ENCODE peak calls at places on chromosome 5, in eight cellular contexts. V is K562, O is PC-3, B is fibroblast of lung, C is aorta, A is sigmoid colon, T is hepatocyte, X is right lobe of liver. P is an unnamed sample. For H3K4me1 and H3K36me3, the result is how much of the 10 kb centered on the place peaks cover.

GRCh38 chr5:76351577-76351976 is 51.5 kb upstream of the IQGAP2 start:
- DNase-seq in V (no peak), O (no peak), B (no peak), C (no peak), A (no peak), T (no peak), X (no peak), P (no peak)

GRCh38 chr5:159504857-159505304 is 174.6 kb upstream of the IL12B start:
- DNase-seq in V (no peak), O (peak), B (peak), C (no peak), A (peak), T (peak), X (no peak), P (peak)

GRCh38 chr5:179287631-179288030 is 57.6 kb downstream of the ADAMTS2 start:
- DNase-seq in V (no peak), O (no peak), B (no peak), C (peak), A (peak), T (no peak), X (peak), P (peak)

GRCh38 chr5:32462618-32463017 is 18.1 kb upstream of the ZFR start:
- DNase-seq in V (no peak), O (peak), B (peak), C (no peak), A (no peak), T (no peak), X (no peak), P (no peak)

GRCh38 chr5:132237141-132237540 is 9.5 kb upstream of the P4HA2 start:
- DNase-seq in V (no peak), O (no peak), B (peak), C (no peak), A (peak), T (no peak), X (no peak), P (peak)

GRCh38 chr5:60844429-60844890 is 391 bp upstream of the ELOVL7 start:
- DNase-seq in V (no peak), O (no peak), B (peak), C (no peak), A (no peak), T (no peak), X (no peak), P (no peak)

GRCh38 chr5:142644640-142645361 is 41.1 kb downstream of the FGF1 start:
- DNase-seq in V (no peak), O (peak), B (peak), C (peak), A (peak), T (peak), X (no peak), P (no peak)

GRCh38 chr5:22344000-22344399 is 509.1 kb downstream of the CDH12 start:
- DNase-seq in V (no peak), O (no peak), B (no peak), C (no peak), A (no peak), T (no peak), X (no peak), P (no peak)

GRCh38 chr5:77129386-77129785 is 42.3 kb upstream of the ZBED3 start:
- DNase-seq in V (no peak), O (peak), B (no peak), C (no peak), A (no peak), T (peak), X (no peak), P (peak)

GRCh38 chr5:150645070-150645700 is 4.7 kb downstream of the SYNPO start:
- DNase-seq in V (no peak), O (peak), B (peak), C (peak), A (peak), T (no peak), X (peak), P (no peak)

GRCh38 chr5:169347786-169348185 is 46.8 kb upstream of the SLIT3 start:
- DNase-seq in V (no peak), O (no peak), B (peak), C (no peak), A (no peak), T (no peak), X (no peak), P (no peak)

GRCh38 chr5:66788556-66788955 is 192.4 kb downstream of the MAST4 start:
- DNase-seq in V (no peak), O (no peak), B (no peak), C (no peak), A (no peak), T (no peak), X (peak), P (no peak)

GRCh38 chr5:136018814-136019777 is 9.7 kb upstream of the TGFBI start:
- DNase-seq in V (no peak), O (no peak), B (peak), C (no peak), A (peak), T (peak), X (peak), P (no peak)

GRCh38 chr5:80128129-80128528 is 93.0 kb downstream of the THBS4 start:
- DNase-seq in V (no peak), O (peak), B (peak), C (no peak), A (no peak), T (no peak), X (no peak), P (peak)

GRCh38 chr5:127892467-127893207 is 189.4 kb downstream of the CCDC192 start:
- DNase-seq in V (no peak), O (peak), B (peak), C (no peak), A (no peak), T (no peak), X (no peak), P (no peak)

GRCh38 chr5:85453026-85453349 is 1068.3 kb upstream of the EDIL3 start:
- DNase-seq in V (peak), O (peak), B (no peak), C (no peak), A (no peak), T (no peak), X (no peak), P (no peak)

GRCh38 chr5:34486160-34486765 is 169.9 kb upstream of the RAI14 start:
- DNase-seq in V (peak), O (peak), B (peak), C (peak), A (peak), T (peak), X (peak), P (peak)

GRCh38 chr5:96026334-96027065 is 64.8 kb upstream of the ELL2 start:
- DNase-seq in V (no peak), O (peak), B (peak), C (no peak), A (no peak), T (no peak), X (no peak), P (no peak)

GRCh38 chr5:169946743-169947142 is 33.6 kb downstream of the INSYN2B start:
- DNase-seq in V (no peak), O (no peak), B (peak), C (no peak), A (no peak), T (no peak), X (no peak), P (no peak)

GRCh38 chr5:117701067-117701466 is 1126.4 kb upstream of the SEMA6A start:
- DNase-seq in V (no peak), O (no peak), B (no peak), C (no peak), A (no peak), T (no peak), X (no peak), P (no peak)

GRCh38 chr5:151739939-151740335 is 18.5 kb downstream of the ATOX1 start:
- DNase-seq in V (no peak), O (peak), B (peak), C (no peak), A (no peak), T (no peak), X (no peak), P (no peak)

GRCh38 chr5:103804714-103805113 is 242.1 kb upstream of the NUDT12 start:
- DNase-seq in V (no peak), O (peak), B (peak), C (no peak), A (no peak), T (no peak), X (no peak), P (no peak)

GRCh38 chr5:134600600-134600999 is 32.0 kb downstream of the SAR1B start:
- DNase-seq in V (no peak), O (no peak), B (peak), C (no peak), A (no peak), T (no peak), X (no peak), P (no peak)

GRCh38 chr5:140258016-140258415 is 44.9 kb downstream of the PFDN1 start:
- DNase-seq in V (no peak), O (no peak), B (peak), C (no peak), A (no peak), T (no peak), X (no peak), P (no peak)
- H3K4me1 ChIP-seq in V (under half), O (under half), B (under half), C (under half), A (under half), T (under half), X (under half), P (under half)

GRCh38 chr5:146164382-146164781 is 18.1 kb downstream of the LARS1 start:
- DNase-seq in V (no peak), O (no peak), B (no peak), C (no peak), A (no peak), T (no peak), X (no peak), P (no peak)
- H3K36me3 ChIP-seq in V (half or more), O (half or more), B (under half), C (under half), A (half or more), T (under half), X (under half), P (under half)

DNA sequence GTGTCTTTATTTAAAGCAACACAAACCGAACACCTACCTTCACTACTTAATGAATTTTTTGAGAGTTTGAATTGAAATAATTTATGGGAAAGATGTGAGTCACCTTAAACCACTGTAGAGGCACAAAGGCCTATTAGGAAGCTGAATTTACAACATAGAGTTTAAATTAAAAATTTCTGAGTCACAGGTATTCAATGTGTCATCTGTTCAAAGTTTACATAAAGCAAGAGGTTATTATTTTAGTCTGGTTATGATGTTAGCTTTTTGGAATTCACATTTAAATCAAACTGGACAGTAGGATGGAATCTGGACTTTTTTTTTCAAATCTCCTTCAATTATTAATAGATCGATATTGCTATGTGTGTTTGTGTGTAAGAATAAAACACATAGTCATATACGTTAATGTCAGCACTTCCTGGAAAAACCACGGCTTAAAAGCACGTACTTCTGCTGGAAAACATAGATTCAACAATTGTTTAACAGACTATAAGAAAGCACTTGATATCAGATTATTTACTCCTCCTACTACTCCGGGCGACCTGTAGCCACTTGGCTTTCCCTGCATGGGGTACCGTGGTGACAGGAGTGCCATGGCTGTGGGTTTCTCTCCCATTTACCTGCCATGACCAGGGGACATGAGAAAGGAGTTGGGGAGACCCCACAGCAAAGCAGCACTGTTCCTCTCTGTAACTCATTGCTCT is 638.6 kb downstream of the SEMA5A start:
- DNase-seq in V (no peak), O (peak), B (peak), C (no peak), A (no peak), T (no peak), X (no peak), P (no peak)
- H3K4me1 ChIP-seq in V (under half), O (under half), B (under half), C (under half), A (under half), T (under half), X (under half), P (under half)

GRCh38 chr5:145585-146323 is 45.5 kb upstream of the LRRC14B start:
- DNase-seq in V (no peak), O (no peak), B (no peak), C (no peak), A (no peak), T (no peak), X (no peak), P (no peak)

GRCh38 chr5:152077-152476 is 39.2 kb upstream of the LRRC14B start:
- DNase-seq in V (no peak), O (no peak), B (no peak), C (no peak), A (no peak), T (no peak), X (no peak), P (no peak)

GRCh38 chr5:149745-150450 is 41.4 kb upstream of the LRRC14B start:
- DNase-seq in V (no peak), O (peak), B (peak), C (no peak), A (no peak), T (no peak), X (no peak), P (no peak)

GRCh38 chr5:144941-145340 is 46.4 kb upstream of the LRRC14B start:
- DNase-seq in V (no peak), O (no peak), B (no peak), C (no peak), A (no peak), T (no peak), X (no peak), P (no peak)

DNA sequence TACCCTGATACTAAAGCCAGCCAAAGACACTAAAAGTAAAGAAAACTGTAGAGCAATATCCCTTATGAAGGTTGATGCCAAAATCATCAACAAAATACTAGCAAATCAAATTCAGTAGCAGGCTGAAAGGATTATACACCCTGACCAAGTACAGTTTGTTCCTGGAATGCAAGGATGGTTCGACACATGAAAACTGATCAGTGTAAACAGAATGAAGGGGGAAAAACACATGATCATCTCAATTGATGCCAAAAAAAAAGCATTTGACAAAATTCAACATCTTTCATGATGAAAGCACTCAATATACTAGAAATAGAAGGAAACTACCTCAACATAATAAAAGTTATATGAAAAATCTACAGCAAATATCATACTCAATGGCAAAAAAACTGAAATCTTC is 43.5 kb upstream of the LRRC14B start:
- DNase-seq in V (peak), O (no peak), B (no peak), C (no peak), A (no peak), T (no peak), X (no peak), P (no peak)
- H3K36me3 ChIP-seq in V (under half), O (under half), B (under half), C (under half), A (under half), T (under half), X (under half), P (under half)

GRCh38 chr5:57488308-57488955 is 5.8 kb upstream of the ACTBL2 start:
- DNase-seq in V (peak), O (peak), B (peak), C (no peak), A (no peak), T (no peak), X (no peak), P (no peak)
- H3K4me1 ChIP-seq in V (under half), O (under half), B (under half), C (under half), A (under half), T (under half), X (under half), P (under half)

DNA sequence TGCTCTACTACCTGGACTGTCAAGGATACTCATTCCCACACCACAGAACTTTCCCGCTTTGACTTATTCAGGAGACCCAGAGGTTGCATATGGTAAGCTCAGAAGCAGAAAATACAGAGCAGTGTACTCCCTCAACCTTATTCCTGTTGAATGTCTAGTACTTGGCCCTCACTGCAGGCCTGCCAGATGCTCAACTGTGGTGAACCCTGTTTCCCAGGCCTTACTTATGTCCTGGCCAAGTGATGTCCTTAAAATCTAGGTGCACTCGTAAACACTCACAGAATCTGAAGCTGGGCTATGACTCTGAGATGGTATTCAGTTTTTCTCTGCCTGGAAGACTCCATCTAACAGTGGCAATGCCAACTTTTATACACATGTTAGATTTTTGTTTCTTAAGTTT is 21.0 kb downstream of the DIAPH1 start:
- DNase-seq in V (no peak), O (no peak), B (no peak), C (no peak), A (no peak), T (no peak), X (no peak), P (no peak)
- H3K36me3 ChIP-seq in V (half or more), O (under half), B (under half), C (under half), A (under half), T (under half), X (under half), P (under half)

DNA sequence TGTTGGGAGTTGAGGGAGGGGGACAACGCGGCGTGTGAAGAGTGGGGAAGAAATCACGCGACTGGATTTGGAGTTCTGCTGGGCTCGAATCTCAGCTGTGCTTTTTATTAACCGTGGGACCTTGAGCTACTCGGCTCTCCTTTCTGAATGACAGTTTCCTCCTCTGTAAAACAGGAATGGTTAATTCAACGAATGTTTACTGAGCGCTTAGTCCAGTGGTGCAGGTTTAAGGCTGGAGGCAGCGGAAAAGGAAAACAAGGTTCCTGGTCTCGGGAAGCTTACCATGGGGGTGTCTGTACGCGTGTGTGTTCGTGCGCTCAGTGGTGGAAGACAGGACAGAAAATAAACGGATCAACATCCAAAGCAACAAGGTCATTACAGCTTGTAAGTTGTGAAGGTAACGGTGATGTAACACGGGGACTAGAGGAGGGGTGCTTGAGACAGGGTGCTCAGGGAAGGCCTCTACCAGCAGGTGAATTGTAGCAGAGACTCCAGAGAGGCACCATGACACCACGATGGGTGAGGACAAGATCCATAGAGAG is 277 bp downstream of the EIF4E1B start:
- DNase-seq in V (no peak), O (no peak), B (no peak), C (no peak), A (no peak), T (no peak), X (no peak), P (no peak)
- H3K4me1 ChIP-seq in V (under half), O (under half), B (under half), C (under half), A (under half), T (under half), X (under half), P (under half)

DNA sequence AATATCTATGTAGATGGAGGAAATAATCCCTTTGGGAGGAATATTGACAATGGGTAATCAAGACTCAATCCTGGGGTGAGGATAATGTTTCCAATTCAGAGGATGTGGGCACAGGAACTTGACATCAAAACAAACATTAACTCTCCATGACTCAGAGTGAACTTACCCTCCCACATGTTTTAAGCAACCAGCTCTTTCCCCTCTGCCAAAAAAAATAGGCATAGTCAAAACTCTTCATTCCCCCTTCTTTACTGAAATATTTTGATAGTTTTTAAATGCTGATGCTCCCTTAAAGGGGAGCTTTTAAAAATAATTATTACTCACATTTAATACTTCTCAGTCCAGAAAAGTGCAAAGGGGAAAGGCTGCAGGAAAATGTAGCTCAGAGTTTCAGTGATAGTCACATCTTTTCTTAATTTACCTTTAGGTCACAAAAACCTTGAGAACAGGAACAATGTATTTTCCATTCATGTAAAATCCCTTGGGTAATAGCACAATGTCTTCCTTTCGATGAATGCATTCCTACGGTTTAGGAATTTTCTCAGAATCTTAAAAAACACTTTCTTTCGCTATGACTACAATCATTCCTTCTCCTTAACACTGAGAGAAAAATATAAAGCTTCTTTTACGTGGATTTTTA is 298.4 kb upstream of the GRAMD2B start:
- DNase-seq in V (no peak), O (peak), B (peak), C (no peak), A (no peak), T (no peak), X (no peak), P (no peak)
- H3K36me3 ChIP-seq in V (under half), O (under half), B (under half), C (under half), A (under half), T (under half), X (under half), P (under half)

GRCh38 chr5:56168066-56168478 is 65.1 kb downstream of the ANKRD55 start:
- DNase-seq in V (no peak), O (no peak), B (peak), C (no peak), A (no peak), T (no peak), X (no peak), P (no peak)

GRCh38 chr5:56169281-56169680 is 63.8 kb downstream of the ANKRD55 start:
- DNase-seq in V (no peak), O (no peak), B (peak), C (no peak), A (no peak), T (no peak), X (no peak), P (no peak)

GRCh38 chr5:56170557-56170956 is 62.6 kb downstream of the ANKRD55 start:
- DNase-seq in V (no peak), O (no peak), B (peak), C (peak), A (no peak), T (no peak), X (no peak), P (no peak)

GRCh38 chr5:56172225-56172624 is 60.9 kb downstream of the ANKRD55 start:
- DNase-seq in V (no peak), O (peak), B (peak), C (no peak), A (no peak), T (no peak), X (no peak), P (no peak)

GRCh38 chr5:56169949-56170348 is 63.2 kb downstream of the ANKRD55 start:
- DNase-seq in V (no peak), O (no peak), B (no peak), C (no peak), A (no peak), T (no peak), X (no peak), P (no peak)
- H3K4me1 ChIP-seq in V (under half), O (under half), B (under half), C (under half), A (under half), T (under half), X (under half), P (under half)

P was measured in Caco-2.